ENCODE peak calls at places on chromosomes 5 and 9, in six cellular contexts. One of them, this sample, is unnamed.

GRCh38 chr5:135179308-135179980 is 145.4 kb upstream of the PITX1 start:
- DNase-seq in hepatocyte: no peak
- DNase-seq in PC-3: no peak
- DNase-seq in SK-N-SH: no peak
- DNase-seq in neural progenitor cell: peak
- DNase-seq in HCT116: no peak
- DNase-seq in this sample: no peak

GRCh38 chr5:76544268-76544926 is 78.8 kb downstream of the F2RL2 start:
- DNase-seq in HCT116: peak
- DNase-seq in PC-3: peak
- DNase-seq in neural progenitor cell: peak
- DNase-seq in hepatocyte: peak
- DNase-seq in SK-N-SH: peak
- DNase-seq in this sample: peak

GRCh38 chr5:67493676-67494075 is 297.1 kb upstream of the CD180 start:
- DNase-seq in PC-3: peak
- DNase-seq in HCT116: peak
- DNase-seq in hepatocyte: peak
- DNase-seq in neural progenitor cell: peak
- DNase-seq in SK-N-SH: peak
- DNase-seq in this sample: peak

GRCh38 chr5:34736445-34737119 is 80.5 kb downstream of the RAI14 start:
- DNase-seq in hepatocyte: no peak
- DNase-seq in SK-N-SH: no peak
- DNase-seq in PC-3: no peak
- DNase-seq in HCT116: peak
- DNase-seq in neural progenitor cell: no peak
- DNase-seq in this sample: peak

GRCh38 chr9:70639853-70640814 is 225.7 kb upstream of the KLF9 start:
- DNase-seq in hepatocyte: peak
- DNase-seq in PC-3: peak
- DNase-seq in neural progenitor cell: peak
- DNase-seq in SK-N-SH: no peak
- DNase-seq in HCT116: peak
- DNase-seq in this sample: peak

GRCh38 chr5:124057161-124057814 is 545.3 kb downstream of the CSNK1G3 start:
- DNase-seq in PC-3: peak
- DNase-seq in HCT116: no peak
- DNase-seq in neural progenitor cell: no peak
- DNase-seq in SK-N-SH: no peak
- DNase-seq in hepatocyte: peak
- DNase-seq in this sample: no peak

GRCh38 chr5:133890308-133890707 is 78.1 kb downstream of the C5orf15 start:
- DNase-seq in neural progenitor cell: no peak
- DNase-seq in HCT116: no peak
- DNase-seq in SK-N-SH: no peak
- DNase-seq in hepatocyte: no peak
- DNase-seq in PC-3: no peak
- DNase-seq in this sample: no peak

GRCh38 chr5:172926796-172927195 is 32.4 kb upstream of the RPL26L1 start:
- DNase-seq in PC-3: no peak
- DNase-seq in hepatocyte: no peak
- DNase-seq in SK-N-SH: no peak
- DNase-seq in HCT116: no peak
- DNase-seq in neural progenitor cell: no peak
- DNase-seq in this sample: no peak

GRCh38 chr5:54212331-54212730 is 98.0 kb downstream of the ARL15 start:
- DNase-seq in PC-3: no peak
- DNase-seq in HCT116: no peak
- DNase-seq in neural progenitor cell: peak
- DNase-seq in hepatocyte: no peak
- DNase-seq in SK-N-SH: no peak
- DNase-seq in this sample: no peak

GRCh38 chr9:124392855-124393460 is 22.3 kb downstream of the PSMB7 start:
- DNase-seq in neural progenitor cell: peak
- DNase-seq in HCT116: peak
- DNase-seq in SK-N-SH: peak
- DNase-seq in hepatocyte: no peak
- DNase-seq in PC-3: peak
- DNase-seq in this sample: peak
- TF ChIP-seq EZH2phosphoT487 in neural progenitor cell: no peak
- TF ChIP-seq EZH2phosphoT487 in HCT116: no peak
- TF ChIP-seq EZH2phosphoT487 in SK-N-SH: no peak
- TF ChIP-seq EZH2phosphoT487 in hepatocyte: no peak
- TF ChIP-seq EZH2phosphoT487 in PC-3: no peak
- TF ChIP-seq EZH2phosphoT487 in this sample: no peak

GRCh38 chr5:125874057-125874456 is 549.2 kb upstream of the GRAMD2B start:
- DNase-seq in hepatocyte: no peak
- DNase-seq in PC-3: peak
- DNase-seq in HCT116: no peak
- DNase-seq in neural progenitor cell: no peak
- DNase-seq in SK-N-SH: no peak
- DNase-seq in this sample: no peak
- H2AFZ ChIP-seq in hepatocyte: no peak
- H2AFZ ChIP-seq in PC-3: no peak
- H2AFZ ChIP-seq in HCT116: no peak
- H2AFZ ChIP-seq in neural progenitor cell: no peak
- H2AFZ ChIP-seq in SK-N-SH: no peak
- H2AFZ ChIP-seq in this sample: no peak

GRCh38 chr5:171865431-171865830 is 79.8 kb downstream of the SMIM23 start:
- DNase-seq in neural progenitor cell: no peak
- DNase-seq in PC-3: no peak
- DNase-seq in HCT116: no peak
- DNase-seq in SK-N-SH: no peak
- DNase-seq in hepatocyte: no peak
- DNase-seq in this sample: no peak

GRCh38 chr5:171862624-171863023 is 77.0 kb downstream of the SMIM23 start:
- DNase-seq in SK-N-SH: no peak
- DNase-seq in PC-3: no peak
- DNase-seq in HCT116: no peak
- DNase-seq in neural progenitor cell: no peak
- DNase-seq in hepatocyte: no peak
- DNase-seq in this sample: no peak

GRCh38 chr5:171867786-171868185 is 82.2 kb downstream of the SMIM23 start:
- DNase-seq in SK-N-SH: no peak
- DNase-seq in hepatocyte: no peak
- DNase-seq in PC-3: no peak
- DNase-seq in neural progenitor cell: no peak
- DNase-seq in HCT116: no peak
- DNase-seq in this sample: peak

GRCh38 chr5:171861383-171861782 is 75.8 kb downstream of the SMIM23 start:
- DNase-seq in HCT116: no peak
- DNase-seq in PC-3: no peak
- DNase-seq in hepatocyte: no peak
- DNase-seq in SK-N-SH: no peak
- DNase-seq in neural progenitor cell: no peak
- DNase-seq in this sample: peak

DNA sequence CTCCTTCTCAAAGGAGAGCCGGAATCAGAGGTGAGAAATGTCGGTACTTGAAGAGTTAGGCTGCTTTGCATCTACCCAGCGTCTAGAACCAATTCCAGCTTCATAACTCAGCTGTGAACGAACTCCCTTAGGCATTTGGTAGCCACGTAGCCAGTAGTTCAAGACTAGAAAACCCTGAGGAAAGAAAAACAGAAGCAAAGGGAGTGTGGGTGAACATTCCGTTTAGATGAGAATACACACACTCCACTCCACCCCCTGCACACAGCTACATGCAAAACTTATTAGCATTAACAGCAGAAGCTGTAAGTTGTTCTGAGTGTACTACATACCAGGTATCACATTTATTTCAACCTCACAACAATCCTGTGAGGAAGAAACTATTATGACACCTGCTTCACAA is 78.3 kb downstream of the SMIM23 start:
- DNase-seq in neural progenitor cell: no peak
- DNase-seq in SK-N-SH: no peak
- DNase-seq in hepatocyte: no peak
- DNase-seq in PC-3: no peak
- DNase-seq in HCT116: no peak
- DNase-seq in this sample: peak
- H3K4me2 ChIP-seq in neural progenitor cell: no peak
- H3K4me2 ChIP-seq in SK-N-SH: no peak
- H3K4me2 ChIP-seq in hepatocyte: no peak
- H3K4me2 ChIP-seq in PC-3: no peak
- H3K4me2 ChIP-seq in HCT116: no peak
- H3K4me2 ChIP-seq in this sample: peak

GRCh38 chr5:78511116-78511906 is 137.3 kb downstream of the LHFPL2 start:
- DNase-seq in SK-N-SH: no peak
- DNase-seq in hepatocyte: no peak
- DNase-seq in HCT116: no peak
- DNase-seq in neural progenitor cell: no peak
- DNase-seq in PC-3: no peak
- DNase-seq in this sample: no peak

GRCh38 chr5:78508231-78508765 is 140.3 kb downstream of the LHFPL2 start:
- DNase-seq in hepatocyte: peak
- DNase-seq in PC-3: peak
- DNase-seq in neural progenitor cell: no peak
- DNase-seq in HCT116: no peak
- DNase-seq in SK-N-SH: no peak
- DNase-seq in this sample: peak

GRCh38 chr5:78512440-78512839 is 136.1 kb downstream of the LHFPL2 start:
- DNase-seq in HCT116: no peak
- DNase-seq in SK-N-SH: no peak
- DNase-seq in hepatocyte: no peak
- DNase-seq in neural progenitor cell: no peak
- DNase-seq in PC-3: no peak
- DNase-seq in this sample: no peak

GRCh38 chr5:78509145-78509865 is 139.3 kb downstream of the LHFPL2 start:
- DNase-seq in neural progenitor cell: no peak
- DNase-seq in HCT116: no peak
- DNase-seq in PC-3: no peak
- DNase-seq in hepatocyte: no peak
- DNase-seq in SK-N-SH: no peak
- DNase-seq in this sample: no peak

GRCh38 chr5:78509884-78510769 is 138.4 kb downstream of the LHFPL2 start:
- DNase-seq in SK-N-SH: no peak
- DNase-seq in hepatocyte: peak
- DNase-seq in PC-3: peak
- DNase-seq in neural progenitor cell: peak
- DNase-seq in HCT116: no peak
- DNase-seq in this sample: peak
- TF ChIP-seq EZH2phosphoT487 in SK-N-SH: no peak
- TF ChIP-seq EZH2phosphoT487 in hepatocyte: no peak
- TF ChIP-seq EZH2phosphoT487 in PC-3: no peak
- TF ChIP-seq EZH2phosphoT487 in neural progenitor cell: no peak
- TF ChIP-seq EZH2phosphoT487 in HCT116: no peak
- TF ChIP-seq EZH2phosphoT487 in this sample: no peak

GRCh38 chr9:86487222-86487841 is 133.1 kb upstream of the TUT7 start:
- DNase-seq in PC-3: peak
- DNase-seq in hepatocyte: peak
- DNase-seq in SK-N-SH: peak
- DNase-seq in neural progenitor cell: peak
- DNase-seq in HCT116: peak
- DNase-seq in this sample: peak
- H2AFZ ChIP-seq in PC-3: no peak
- H2AFZ ChIP-seq in hepatocyte: no peak
- H2AFZ ChIP-seq in SK-N-SH: no peak
- H2AFZ ChIP-seq in neural progenitor cell: no peak
- H2AFZ ChIP-seq in HCT116: no peak
- H2AFZ ChIP-seq in this sample: peak

DNA sequence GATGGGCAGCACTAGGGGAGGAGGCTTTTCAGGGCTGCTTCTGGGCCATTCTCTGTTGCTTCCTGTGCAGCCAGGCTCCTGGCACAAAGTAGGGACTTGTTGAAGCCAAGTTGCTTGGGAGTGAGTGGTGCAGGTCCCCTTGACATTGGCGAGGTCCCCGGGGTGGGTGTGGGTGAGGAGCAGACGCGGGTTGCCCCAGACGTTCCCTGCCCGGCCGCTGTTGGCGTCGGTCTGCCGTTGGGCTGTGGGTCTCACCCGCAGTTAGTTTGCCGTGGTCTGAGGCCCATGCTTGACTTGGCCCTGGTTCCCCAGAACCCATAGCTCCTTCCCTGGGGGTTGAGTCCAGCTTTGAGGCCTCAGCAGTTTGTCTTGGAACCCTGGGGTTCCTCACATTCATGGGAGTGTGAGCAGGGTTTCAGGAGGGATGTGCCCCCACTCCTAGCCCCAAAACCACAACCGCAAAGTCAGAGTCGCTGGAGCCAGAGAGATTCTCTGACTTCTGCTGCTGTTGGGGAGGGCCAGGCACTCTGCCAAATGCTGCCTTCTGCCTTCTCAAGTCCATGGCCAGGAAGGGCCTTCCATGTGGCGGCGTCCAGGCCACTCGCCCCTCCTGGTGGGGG is 77.5 kb downstream of the RXRA start:
- DNase-seq in hepatocyte: no peak
- DNase-seq in HCT116: no peak
- DNase-seq in PC-3: no peak
- DNase-seq in neural progenitor cell: no peak
- DNase-seq in SK-N-SH: no peak
- DNase-seq in this sample: peak
- H3K4me2 ChIP-seq in hepatocyte: no peak
- H3K4me2 ChIP-seq in HCT116: no peak
- H3K4me2 ChIP-seq in PC-3: no peak
- H3K4me2 ChIP-seq in neural progenitor cell: no peak
- H3K4me2 ChIP-seq in SK-N-SH: no peak
- H3K4me2 ChIP-seq in this sample: peak

GRCh38 chr9:935348-935965 is 41.0 kb upstream of the DMRT3 start:
- DNase-seq in PC-3: peak
- DNase-seq in SK-N-SH: peak
- DNase-seq in hepatocyte: peak
- DNase-seq in neural progenitor cell: no peak
- DNase-seq in HCT116: no peak
- DNase-seq in this sample: peak
- TF ChIP-seq EZH2phosphoT487 in PC-3: no peak
- TF ChIP-seq EZH2phosphoT487 in SK-N-SH: no peak
- TF ChIP-seq EZH2phosphoT487 in hepatocyte: no peak
- TF ChIP-seq EZH2phosphoT487 in neural progenitor cell: no peak
- TF ChIP-seq EZH2phosphoT487 in HCT116: no peak
- TF ChIP-seq EZH2phosphoT487 in this sample: no peak

GRCh38 chr9:20379804-20380225 is 242.5 kb downstream of the MLLT3 start:
- DNase-seq in hepatocyte: no peak
- DNase-seq in neural progenitor cell: no peak
- DNase-seq in SK-N-SH: no peak
- DNase-seq in HCT116: no peak
- DNase-seq in PC-3: no peak
- DNase-seq in this sample: no peak
- H2AFZ ChIP-seq in hepatocyte: no peak
- H2AFZ ChIP-seq in neural progenitor cell: no peak
- H2AFZ ChIP-seq in SK-N-SH: no peak
- H2AFZ ChIP-seq in HCT116: no peak
- H2AFZ ChIP-seq in PC-3: no peak
- H2AFZ ChIP-seq in this sample: no peak

GRCh38 chr5:148259288-148259687 is 9.3 kb upstream of the SPINK13 start:
- DNase-seq in PC-3: no peak
- DNase-seq in neural progenitor cell: no peak
- DNase-seq in HCT116: no peak
- DNase-seq in SK-N-SH: no peak
- DNase-seq in hepatocyte: no peak
- DNase-seq in this sample: no peak

GRCh38 chr5:148261221-148261620 is 7.4 kb upstream of the SPINK13 start:
- DNase-seq in PC-3: no peak
- DNase-seq in neural progenitor cell: no peak
- DNase-seq in SK-N-SH: no peak
- DNase-seq in HCT116: no peak
- DNase-seq in hepatocyte: no peak
- DNase-seq in this sample: no peak

DNA sequence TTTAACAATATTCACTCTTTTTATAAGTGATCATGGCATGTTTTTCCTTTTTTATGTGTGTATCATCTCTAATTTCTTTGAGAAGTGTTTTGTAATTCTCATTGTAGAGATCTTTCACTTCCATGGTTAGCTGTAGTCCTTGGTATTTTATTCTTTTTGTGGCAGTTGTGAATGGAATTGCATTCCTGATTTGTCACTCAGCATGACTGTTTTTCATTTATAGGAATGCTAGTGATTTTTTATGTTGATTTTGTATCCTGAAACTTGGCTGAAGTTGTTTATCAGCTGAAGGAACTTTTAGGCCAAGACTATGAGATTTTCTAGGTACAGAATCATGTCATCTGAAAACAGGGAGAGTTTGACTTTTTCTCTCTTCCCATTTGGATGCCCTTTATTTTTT is 13.1 kb upstream of the SPINK13 start:
- DNase-seq in neural progenitor cell: no peak
- DNase-seq in PC-3: peak
- DNase-seq in HCT116: no peak
- DNase-seq in hepatocyte: no peak
- DNase-seq in SK-N-SH: no peak
- DNase-seq in this sample: no peak
- H3K4me2 ChIP-seq in neural progenitor cell: no peak
- H3K4me2 ChIP-seq in PC-3: no peak
- H3K4me2 ChIP-seq in HCT116: no peak
- H3K4me2 ChIP-seq in hepatocyte: no peak
- H3K4me2 ChIP-seq in SK-N-SH: no peak
- H3K4me2 ChIP-seq in this sample: no peak

This sample was measured in GM23248.